ENCODE peak calls at places on chromosomes 6 and 20, in nine cellular contexts. C is HepG2; F is mammary epithelial cell; N is thyroid gland; M is breast epithelium; V is small intestine; W is CD8-positive, alpha-beta T cell; A is cardiac muscle cell; X is tibial artery. Y is an unnamed sample.

GRCh38 chr6:93087606-93088005 is 331.8 kb downstream of the EPHA7 start:
- DNase-seq in W (no peak), F (no peak), A (no peak), V (no peak), X (no peak), N (no peak), M (no peak), C (no peak), Y (no peak)

GRCh38 chr6:106906227-106906626 is 68.3 kb downstream of the CD24 start:
- DNase-seq in M (no peak), A (no peak), N (no peak), W (no peak), F (no peak), X (no peak), C (no peak), V (no peak), Y (no peak)

GRCh38 chr20:6530254-6530653 is 237.2 kb upstream of the BMP2 start:
- DNase-seq in V (no peak), F (no peak), W (no peak), M (no peak), A (no peak), C (no peak), X (no peak), N (no peak), Y (no peak)

GRCh38 chr6:118280210-118280609 is 267.9 kb upstream of the PLN start:
- DNase-seq in V (no peak), F (peak; percentile 6), A (no peak), M (no peak), X (no peak), C (no peak), N (no peak), W (no peak), Y (no peak)

GRCh38 chr6:92377137-92377536 is 1042.2 kb downstream of the EPHA7 start:
- DNase-seq in C (no peak), F (no peak), A (no peak), N (no peak), M (no peak), W (no peak), X (no peak), V (no peak), Y (no peak)

GRCh38 chr20:8880085-8880853 is 188.6 kb upstream of the PLCB4 start:
- DNase-seq in A (no peak), W (no peak), X (no peak), N (no peak), C (peak; percentile 58), F (no peak), V (no peak), M (no peak), Y (no peak)

GRCh38 chr6:13924949-13925881 is at the start of gene RNF182:
- DNase-seq in X (no peak), N (no peak), C (no peak), M (no peak), A (no peak), F (no peak), W (no peak), V (peak; percentile 33), Y (no peak)

GRCh38 chr6:107489636-107490567 is at the start of gene SOBP:
- DNase-seq in M (no peak), X (peak; percentile 53), V (no peak), A (peak; percentile 70), N (peak; percentile 63), F (peak; percentile 15), C (peak; percentile 44), W (no peak), Y (no peak)

GRCh38 chr6:45116714-45117410 is 211.3 kb upstream of the RUNX2 start:
- DNase-seq in F (peak; percentile 41), A (peak; percentile 74), C (no peak), W (no peak), N (no peak), M (no peak), X (no peak), V (no peak), Y (no peak)

GRCh38 chr6:161066511-161066910 is 74.9 kb downstream of the MAP3K4 start:
- DNase-seq in C (no peak), N (no peak), W (no peak), X (no peak), V (no peak), A (peak; percentile 8), F (no peak), M (no peak), Y (no peak)

DNA sequence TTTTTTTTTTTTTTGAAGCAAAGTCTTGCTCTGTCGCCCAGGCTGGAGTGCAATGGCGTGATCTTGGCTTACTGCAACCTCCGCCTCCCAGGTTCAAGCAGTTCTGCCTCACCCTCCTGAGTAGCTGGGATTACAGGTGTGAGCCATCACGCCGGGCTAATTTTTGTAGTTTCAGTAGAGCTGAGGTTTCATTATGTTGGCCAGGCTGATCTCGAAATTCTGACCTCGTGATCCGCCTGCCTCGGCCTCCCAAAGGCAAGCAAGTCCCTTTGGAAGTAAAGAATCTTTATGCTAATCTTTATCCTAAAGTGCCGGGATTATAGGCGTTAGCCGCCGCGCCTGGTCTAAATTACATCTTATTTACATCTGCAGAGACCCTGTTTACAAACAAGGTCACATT is 1.5 kb downstream of the PSMG4 start:
- DNase-seq in F (no peak), W (no peak), C (no peak), M (no peak), A (no peak), X (no peak), N (peak; percentile 35), V (no peak), Y (no peak)
- H3K4me3 ChIP-seq in F (no peak overlapping the region), W (no peak overlapping the region), C (peak overlapping the region; percentile 14), M (no peak overlapping the region), A (no peak overlapping the region), X (peak overlapping the region; percentile 98), N (no peak overlapping the region), V (no peak overlapping the region), Y (peak overlapping the region; percentile 81)

GRCh38 chr20:1888796-1889463 is 6.3 kb upstream of the SIRPA start:
- DNase-seq in X (peak; percentile 42), N (no peak), W (no peak), F (peak; percentile 92), A (peak; percentile 64), C (peak; percentile 60), V (no peak), M (no peak), Y (no peak)

GRCh38 chr20:1890469-1891262 is 4.5 kb upstream of the SIRPA start:
- DNase-seq in A (no peak), X (no peak), V (no peak), C (no peak), N (no peak), W (no peak), M (no peak), F (no peak), Y (no peak)

GRCh38 chr20:1893721-1894470 is 1.3 kb upstream of the SIRPA start:
- DNase-seq in M (peak; percentile 61), A (no peak), V (no peak), C (peak; percentile 53), W (no peak), N (no peak), F (no peak), X (peak; percentile 65), Y (no peak)

GRCh38 chr20:1892122-1892385 is 3.2 kb upstream of the SIRPA start:
- DNase-seq in F (no peak), X (no peak), V (no peak), N (no peak), M (no peak), W (no peak), A (no peak), C (no peak), Y (no peak)

DNA sequence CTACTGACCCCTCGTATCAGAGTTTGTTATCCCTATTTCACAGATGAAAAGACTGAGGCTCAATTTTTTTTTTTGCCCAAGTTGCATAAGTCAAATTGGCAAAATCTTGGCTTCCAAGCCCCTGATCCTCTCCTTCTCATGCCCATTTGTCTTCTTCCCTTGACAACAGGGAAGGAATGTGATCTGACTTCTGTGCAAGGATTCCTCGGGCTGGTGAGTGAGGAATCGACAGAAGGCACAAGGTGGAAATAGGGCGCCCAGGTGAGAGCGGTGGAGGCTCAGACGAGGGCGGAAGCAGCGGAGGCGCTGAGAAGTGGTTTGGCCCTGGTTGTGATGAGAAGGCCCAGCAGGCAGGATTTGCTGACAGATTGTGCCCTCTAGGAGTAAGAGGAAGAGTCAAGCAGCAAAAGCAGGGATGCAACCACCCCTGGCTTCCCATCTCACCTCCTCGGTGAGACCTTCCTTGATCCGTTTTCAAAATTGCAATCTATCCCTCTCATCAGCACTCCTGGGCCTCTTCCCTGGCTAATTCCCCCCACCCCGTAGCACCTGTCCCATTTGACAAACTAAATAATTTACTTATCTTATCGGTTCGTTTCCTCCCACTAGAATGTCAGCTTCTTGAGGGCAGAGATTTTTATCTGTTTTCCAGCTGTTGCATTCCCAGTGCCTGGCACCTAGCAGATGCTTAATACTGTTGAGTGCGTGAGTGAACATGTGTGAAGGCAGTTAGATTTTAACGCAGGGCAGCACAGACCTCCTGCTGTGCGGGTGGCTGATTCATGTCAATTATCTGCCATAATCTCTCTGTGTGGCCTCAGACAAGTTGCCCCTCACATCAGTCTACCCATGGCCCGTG is 3.7 kb upstream of the SIRPA start:
- DNase-seq in M (no peak), C (no peak), F (no peak), A (no peak), N (no peak), V (no peak), W (no peak), X (no peak), Y (no peak)
- H3K27me3 ChIP-seq in M (no peaks in the 10 kb centered on the region), C (peaks cover 11% of the 10 kb centered on the region), F (no peaks in the 10 kb centered on the region), A (no peaks in the 10 kb centered on the region), N (no peaks in the 10 kb centered on the region), V (no peaks in the 10 kb centered on the region), W (peaks cover 7% of the 10 kb centered on the region), X (no peaks in the 10 kb centered on the region), Y (no peaks in the 10 kb centered on the region)

GRCh38 chr6:35181313-35181932 is 32.3 kb upstream of the SCUBE3 start:
- DNase-seq in F (no peak), W (no peak), C (no peak), N (peak; percentile 90), A (peak; percentile 67), M (no peak), X (peak; percentile 68), V (peak; percentile 21), Y (no peak)

GRCh38 chr6:35184580-35185301 is 29.0 kb upstream of the SCUBE3 start:
- DNase-seq in N (no peak), A (no peak), F (no peak), X (no peak), W (no peak), V (no peak), C (no peak), M (no peak), Y (no peak)

GRCh38 chr6:35183281-35183680 is 30.5 kb upstream of the SCUBE3 start:
- DNase-seq in F (no peak), V (no peak), A (no peak), C (no peak), W (no peak), X (no peak), M (no peak), N (no peak), Y (no peak)

GRCh38 chr6:35183935-35184334 is 29.8 kb upstream of the SCUBE3 start:
- DNase-seq in V (no peak), M (no peak), F (no peak), C (no peak), X (no peak), A (no peak), W (no peak), N (no peak), Y (no peak)

GRCh38 chr6:35181933-35182612 is 31.7 kb upstream of the SCUBE3 start:
- DNase-seq in C (no peak), F (peak; percentile 72), X (peak; percentile 79), N (peak; percentile 86), W (no peak), M (peak; percentile 67), A (peak; percentile 89), V (peak; percentile 92), Y (no peak)
- H3K4me3 ChIP-seq in C (no peak overlapping the region), F (no peak overlapping the region), X (peak overlapping the region; percentile 39), N (no peak overlapping the region), W (no peak overlapping the region), M (no peak overlapping the region), A (no peak overlapping the region), V (no peak overlapping the region), Y (no peak overlapping the region)

GRCh38 chr6:115706981-115707380 is 353.7 kb downstream of the FRK start:
- DNase-seq in F (no peak), W (no peak), N (no peak), X (no peak), C (no peak), A (no peak), M (no peak), V (no peak), Y (no peak)
- H3K27me3 ChIP-seq in F (no peaks in the 10 kb centered on the region), W (no peaks in the 10 kb centered on the region), N (no peaks in the 10 kb centered on the region), X (no peaks in the 10 kb centered on the region), C (no peaks in the 10 kb centered on the region), A (no peaks in the 10 kb centered on the region), M (no peaks in the 10 kb centered on the region), V (no peaks in the 10 kb centered on the region), Y (no peaks in the 10 kb centered on the region)